ENCODE peak calls at places on chromosomes 7 and 10, in six cellular contexts. M is ascending aorta, E is hepatocyte, W is cardiac muscle cell, Q is fibroblast of lung, V is thoracic aorta. C is an unnamed sample.

GRCh38 chr10:9140373-9140772 is 1085.9 kb downstream of the GATA3 start:
- DNase-seq in M (no peak), E (no peak), W (no peak), Q (no peak), V (no peak), C (no peak)

GRCh38 chr7:105210721-105211205 is 178.0 kb downstream of the SRPK2 start:
- DNase-seq in M (no peak), E (no peak), W (peak; percentile 58), Q (no peak), V (no peak), C (no peak)

GRCh38 chr10:6542999-6543430 is 37.1 kb downstream of the PRKCQ start:
- DNase-seq in M (no peak), E (no peak), W (no peak), Q (no peak), V (no peak), C (no peak)

GRCh38 chr10:107718868-107719267 is 554.4 kb upstream of the SORCS1 start:
- DNase-seq in M (no peak), E (no peak), W (no peak), Q (no peak), V (no peak), C (no peak)

GRCh38 chr7:128948312-128948973 is 10.7 kb downstream of the IRF5 start:
- DNase-seq in M (no peak), E (no peak), W (peak; percentile 39), Q (no peak), V (no peak), C (no peak)

GRCh38 chr7:96311967-96312366 is 9.9 kb downstream of the SLC25A13 start:
- DNase-seq in M (no peak), E (peak; percentile 55), W (peak; percentile 67), Q (peak; percentile 49), V (no peak), C (peak; percentile 59)

GRCh38 chr10:80465839-80466590 is 11.9 kb downstream of the TSPAN14 start:
- DNase-seq in M (no peak), E (no peak), W (no peak), Q (no peak), V (no peak), C (no peak)

GRCh38 chr10:14665304-14665703 is 109.4 kb downstream of the FAM107B start:
- DNase-seq in M (no peak), E (peak; percentile 58), W (peak; percentile 63), Q (peak; percentile 19), V (no peak), C (no peak)

GRCh38 chr10:127576751-127577161 is 27.6 kb downstream of the NPS start:
- DNase-seq in M (no peak), E (no peak), W (no peak), Q (no peak), V (no peak), C (no peak)

GRCh38 chr10:91162495-91163268 is 57.8 kb upstream of the PCGF5 start:
- DNase-seq in M (no peak), E (peak; percentile 79), W (peak; percentile 65), Q (peak; percentile 56), V (peak; percentile 43), C (peak; percentile 88)

GRCh38 chr7:17320642-17321041 is 22.2 kb downstream of the AHR start:
- DNase-seq in M (no peak), E (no peak), W (no peak), Q (no peak), V (no peak), C (no peak)

GRCh38 chr10:70074147-70074546 is 21.5 kb downstream of the MACROH2A2 start:
- DNase-seq in M (no peak), E (no peak), W (no peak), Q (no peak), V (no peak), C (no peak)

GRCh38 chr10:3452683-3453388 is 280.3 kb upstream of the PITRM1 start:
- DNase-seq in M (no peak), E (peak; percentile 49), W (peak; percentile 91), Q (peak; percentile 96), V (no peak), C (no peak)

GRCh38 chr7:144391823-144392255 is 11.7 kb downstream of the NOBOX start:
- DNase-seq in M (no peak), E (peak; percentile 67), W (peak; percentile 79), Q (peak; percentile 79), V (no peak), C (no peak)

GRCh38 chr7:49333180-49333881 is 409.0 kb downstream of the CDC14C start:
- DNase-seq in M (no peak), E (no peak), W (no peak), Q (no peak), V (no peak), C (no peak)

GRCh38 chr10:4545077-4545476 is 280.9 kb upstream of the AKR1E2 start:
- DNase-seq in M (no peak), E (no peak), W (no peak), Q (no peak), V (no peak), C (no peak)

GRCh38 chr7:80858141-80858903 is 60.5 kb downstream of the SEMA3C start:
- DNase-seq in M (no peak), E (peak; percentile 25), W (peak; percentile 17), Q (peak; percentile 82), V (no peak), C (no peak)

GRCh38 chr10:49104323-49104722 is 11.0 kb downstream of the VSTM4 start:
- DNase-seq in M (no peak), E (no peak), W (no peak), Q (no peak), V (no peak), C (no peak)

GRCh38 chr7:99562832-99563231 is 4.4 kb downstream of the ZNF655 start:
- DNase-seq in M (no peak), E (peak; percentile 83), W (peak; percentile 96), Q (peak; percentile 98), V (no peak), C (peak; percentile 72)

GRCh38 chr7:2863461-2864066 is 19.5 kb upstream of the GNA12 start:
- DNase-seq in M (peak; percentile 76), E (peak; percentile 85), W (peak; percentile 98), Q (peak; percentile 97), V (peak; percentile 59), C (peak; percentile 74)

GRCh38 chr7:99709260-99709659 is 25.7 kb downstream of the CYP3A7 start:
- DNase-seq in M (no peak), E (no peak), W (no peak), Q (no peak), V (no peak), C (no peak)

GRCh38 chr7:148699024-148699771 is 495 bp downstream of the CUL1 start:
- DNase-seq in M (no peak), E (peak; percentile 81), W (peak; percentile 73), Q (peak; percentile 63), V (no peak), C (peak; percentile 68)

GRCh38 chr10:116689744-116690143 is 52.6 kb downstream of the HSPA12A start:
- DNase-seq in M (no peak), E (no peak), W (no peak), Q (no peak), V (no peak), C (no peak)

GRCh38 chr7:94654764-94655561 is 970 bp downstream of the SGCE start:
- DNase-seq in M (no peak), E (peak; percentile 38), W (peak; percentile 65), Q (peak; percentile 67), V (no peak), C (no peak)

GRCh38 chr10:82581940-82582339 is 706.9 kb downstream of the NRG3 start:
- DNase-seq in M (no peak), E (no peak), W (no peak), Q (no peak), V (no peak), C (no peak)

GRCh38 chr10:30398788-30399187 is 35.2 kb upstream of the MAP3K8 start:
- DNase-seq in M (no peak), E (no peak), W (no peak), Q (no peak), V (no peak), C (no peak)

GRCh38 chr7:98354052-98354451 is 46.8 kb downstream of the BAIAP2L1 start:
- DNase-seq in M (no peak), E (no peak), W (no peak), Q (peak; percentile 2), V (no peak), C (no peak)

GRCh38 chr7:98354511-98355249 is 46.2 kb downstream of the BAIAP2L1 start:
- DNase-seq in M (no peak), E (peak; percentile 67), W (peak; percentile 84), Q (peak; percentile 63), V (no peak), C (no peak)

GRCh38 chr7:98357751-98358161 is 43.1 kb downstream of the BAIAP2L1 start:
- DNase-seq in M (no peak), E (peak; percentile 30), W (peak; percentile 60), Q (peak; percentile 76), V (no peak), C (no peak)

GRCh38 chr7:98352621-98353020 is 48.3 kb downstream of the BAIAP2L1 start:
- DNase-seq in M (no peak), E (peak; percentile 56), W (peak; percentile 58), Q (peak; percentile 86), V (no peak), C (no peak)

DNA sequence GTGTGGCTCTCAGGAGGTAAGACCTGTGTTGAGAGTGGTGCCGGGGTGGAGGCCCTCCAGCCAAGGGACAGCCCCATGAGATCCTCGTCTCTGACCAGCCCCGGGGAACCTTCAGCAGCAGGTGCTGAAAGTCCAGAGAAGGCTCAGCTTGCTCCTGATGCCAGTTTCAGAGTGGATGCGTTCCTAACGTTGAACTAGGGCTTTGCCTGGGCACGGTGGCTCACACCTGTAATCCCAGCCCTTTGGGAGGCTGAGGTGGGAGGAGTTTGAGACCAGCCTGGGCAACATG is 45.7 kb downstream of the BAIAP2L1 start:
- DNase-seq in M (no peak), E (no peak), W (no peak), Q (no peak), V (no peak), C (no peak)
- H3K27ac ChIP-seq in M (no peak overlapping the region), E (peak overlapping the region; percentile 68), W (no peak overlapping the region), Q (no peak overlapping the region), V (no peak overlapping the region), C (no peak overlapping the region)

GRCh38 chr7:28036748-28037147 is 143.8 kb downstream of the JAZF1 start:
- DNase-seq in M (no peak), E (no peak), W (no peak), Q (no peak), V (no peak), C (no peak)
- H3K27ac ChIP-seq in M (peak overlapping the region; percentile 72), E (peak overlapping the region; percentile 57), W (no peak overlapping the region), Q (peak overlapping the region; percentile 71), V (peak overlapping the region; percentile 59), C (peak overlapping the region; percentile 65)

GRCh38 chr10:96846395-96846794 is 14.3 kb downstream of the LCOR start:
- DNase-seq in M (no peak), E (no peak), W (no peak), Q (no peak), V (no peak), C (no peak)
- H3K27ac ChIP-seq in M (no peak overlapping the region), E (no peak overlapping the region), W (no peak overlapping the region), Q (no peak overlapping the region), V (no peak overlapping the region), C (no peak overlapping the region)

DNA sequence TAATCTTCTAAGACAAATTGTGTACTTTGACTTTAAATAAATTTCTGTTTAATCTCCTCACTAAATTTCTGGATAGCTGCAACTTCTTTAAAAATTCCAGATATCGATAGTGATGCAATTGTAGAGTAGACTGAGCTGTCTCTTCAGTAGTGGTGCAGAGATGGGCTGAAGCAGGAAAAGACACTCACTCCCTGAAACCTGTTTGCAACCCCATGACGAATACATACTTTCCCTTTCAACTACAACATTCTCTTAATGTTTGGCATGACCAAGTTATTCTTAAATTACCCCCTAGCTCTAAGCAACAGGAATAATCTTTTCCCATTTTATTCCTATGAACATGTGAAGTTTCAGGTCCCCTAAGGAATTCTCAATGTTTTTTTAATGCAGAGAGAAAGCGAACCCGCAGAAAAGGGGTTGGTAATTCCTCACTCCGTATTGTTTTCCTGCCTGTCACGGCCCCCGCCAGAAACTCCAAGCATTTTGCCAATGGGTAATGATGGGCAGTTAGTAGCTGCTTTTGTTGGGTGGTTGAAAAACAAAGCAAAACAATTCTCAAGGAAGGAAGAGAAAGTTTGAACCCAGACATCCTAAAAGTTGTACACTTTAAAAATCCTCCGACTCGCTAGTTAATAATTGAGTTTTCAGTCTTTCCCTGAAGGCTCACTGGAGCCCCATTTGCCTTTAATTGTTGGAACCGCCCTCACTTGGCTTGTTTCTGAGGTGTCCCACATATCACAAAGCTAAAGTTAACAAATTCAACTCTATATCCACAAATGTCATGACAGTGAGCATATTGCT is 1.2 kb downstream of the THSD7A start:
- DNase-seq in M (no peak), E (peak; percentile 19), W (peak; percentile 33), Q (peak; percentile 29), V (no peak), C (no peak)
- H3K27ac ChIP-seq in M (no peak overlapping the region), E (peak overlapping the region; percentile 30), W (no peak overlapping the region), Q (no peak overlapping the region), V (no peak overlapping the region), C (peak overlapping the region; percentile 26)

C was measured in gastrocnemius medialis.